ENCODE peak calls at places on chromosomes 2 and 18, in seven cellular contexts. B is CD8-positive, alpha-beta T cell; L is SK-N-SH; X is stomach; N is hepatocyte; I is ovary; E is HCT116. T is an unnamed sample. For H3K4me1, the result is how much of the 10 kb centered on the place peaks cover.

GRCh38 chr2:233756429-233757081 is 3.5 kb upstream of the UGT1A1 start:
- DNase-seq in B (no peak), L (no peak), X (no peak), N (peak), I (no peak), E (no peak), T (peak)

GRCh38 chr18:75173125-75173432 is 35.9 kb downstream of the PTGR3 start:
- DNase-seq in B (no peak), L (no peak), X (no peak), N (peak), I (no peak), E (no peak), T (no peak)

GRCh38 chr2:67840460-67841068 is 222.2 kb downstream of the C1D start:
- DNase-seq in B (no peak), L (peak), X (peak), N (peak), I (peak), E (peak), T (peak)

GRCh38 chr2:173410579-173410978 is 55.9 kb downstream of the CDCA7 start:
- DNase-seq in B (no peak), L (no peak), X (no peak), N (no peak), I (no peak), E (no peak), T (no peak)

GRCh38 chr2:198312621-198313483 is 508.5 kb downstream of the PLCL1 start:
- DNase-seq in B (no peak), L (no peak), X (no peak), N (no peak), I (no peak), E (no peak), T (no peak)

GRCh38 chr2:217105733-217106649 is 246.1 kb upstream of the TNP1 start:
- DNase-seq in B (no peak), L (no peak), X (no peak), N (peak), I (no peak), E (peak), T (no peak)

GRCh38 chr18:5895300-5895885 is at the start of gene TMEM200C:
- DNase-seq in B (no peak), L (peak), X (no peak), N (peak), I (peak), E (no peak), T (no peak)

GRCh38 chr2:128442053-128442751 is 123.5 kb upstream of the HS6ST1 start:
- DNase-seq in B (no peak), L (no peak), X (peak), N (peak), I (peak), E (no peak), T (peak)

GRCh38 chr2:182404102-182404501 is 22.7 kb downstream of the PDE1A start:
- DNase-seq in B (no peak), L (no peak), X (no peak), N (no peak), I (no peak), E (no peak), T (no peak)

GRCh38 chr2:189402932-189403331 is 38.3 kb upstream of the WDR75 start:
- DNase-seq in B (no peak), L (no peak), X (no peak), N (no peak), I (no peak), E (no peak), T (no peak)

GRCh38 chr2:239238839-239239606 is 161.8 kb downstream of the HDAC4 start:
- DNase-seq in B (no peak), L (no peak), X (no peak), N (no peak), I (no peak), E (no peak), T (no peak)

GRCh38 chr2:239240480-239240881 is 160.3 kb downstream of the HDAC4 start:
- DNase-seq in B (no peak), L (peak), X (no peak), N (no peak), I (no peak), E (no peak), T (no peak)

GRCh38 chr2:239238381-239238780 is 162.4 kb downstream of the HDAC4 start:
- DNase-seq in B (no peak), L (no peak), X (no peak), N (no peak), I (no peak), E (no peak), T (no peak)

GRCh38 chr2:239239607-239240479 is 161.0 kb downstream of the HDAC4 start:
- DNase-seq in B (no peak), L (peak), X (no peak), N (no peak), I (no peak), E (no peak), T (no peak)

GRCh38 chr2:239241431-239241830 is 159.4 kb downstream of the HDAC4 start:
- DNase-seq in B (no peak), L (no peak), X (no peak), N (no peak), I (no peak), E (no peak), T (no peak)
- H3K4me1 ChIP-seq in B (under half), L (half or more), X (under half), N (under half), I (under half), E (under half), T (under half)

DNA sequence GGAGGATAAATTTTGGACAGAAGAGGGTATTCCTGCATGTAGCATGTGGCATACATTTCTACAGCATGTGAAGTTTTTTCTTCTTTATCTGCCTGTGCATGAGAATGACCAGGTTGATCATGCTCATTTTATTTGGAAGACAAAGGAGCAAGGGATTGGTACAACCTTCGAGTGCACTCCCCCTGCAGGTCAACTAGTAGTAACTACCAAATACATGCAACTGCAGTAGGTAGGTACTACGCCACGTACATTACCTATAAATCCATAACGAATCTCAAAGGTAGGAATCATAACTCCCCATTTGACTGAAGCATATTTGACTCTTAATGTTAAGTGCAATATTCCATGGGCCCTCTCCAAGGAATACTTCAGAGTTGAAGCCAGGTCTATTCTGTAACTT is 763.9 kb downstream of the TSN start:
- DNase-seq in B (no peak), L (no peak), X (no peak), N (no peak), I (no peak), E (no peak), T (no peak)
- TF ChIP-seq CTCF in B (no peak), L (peak), X (no peak), N (no peak), I (no peak), E (no peak), T (peak)

GRCh38 chr2:12605366-12605765 is 111.4 kb upstream of the TRIB2 start:
- DNase-seq in B (no peak), L (no peak), X (no peak), N (no peak), I (no peak), E (no peak), T (no peak)

GRCh38 chr2:12605936-12606335 is 110.8 kb upstream of the TRIB2 start:
- DNase-seq in B (no peak), L (no peak), X (no peak), N (no peak), I (no peak), E (no peak), T (no peak)

GRCh38 chr2:12604248-12604801 is 112.4 kb upstream of the TRIB2 start:
- DNase-seq in B (no peak), L (no peak), X (no peak), N (no peak), I (no peak), E (no peak), T (no peak)

GRCh38 chr2:12607971-12608370 is 108.8 kb upstream of the TRIB2 start:
- DNase-seq in B (no peak), L (no peak), X (no peak), N (no peak), I (no peak), E (no peak), T (no peak)

GRCh38 chr2:12606472-12607000 is 110.2 kb upstream of the TRIB2 start:
- DNase-seq in B (no peak), L (peak), X (no peak), N (peak), I (no peak), E (no peak), T (peak)
- H3K4me3 ChIP-seq in B (no peak), L (no peak), X (no peak), N (no peak), I (no peak), E (no peak), T (no peak)

GRCh38 chr2:238655131-238655860 is 192.6 kb upstream of the TWIST2 start:
- DNase-seq in B (no peak), L (no peak), X (no peak), N (no peak), I (no peak), E (no peak), T (no peak)
- H3K4me1 ChIP-seq in B (under half), L (under half), X (under half), N (under half), I (under half), E (under half), T (under half)